ENCODE peak calls at places on chromosomes 1 and 21, in six cellular contexts. F is heart right ventricle; P is lower lobe of right lung; E is GM23338; T is effector memory CD4-positive, alpha-beta T cell; R is thyroid gland. U is an unnamed sample.

GRCh38 chr1:3775498-3776230 is 3.1 kb downstream of the SMIM1 start:
- DNase-seq in F (peak), P (peak), E (peak), T (peak), R (peak), U (no peak)

GRCh38 chr1:2413495-2414296 is 1.3 kb upstream of the PEX10 start:
- DNase-seq in F (peak), P (no peak), E (peak), T (no peak), R (peak), U (no peak)

GRCh38 chr1:204941415-204942338 is 71.0 kb downstream of the NFASC start:
- DNase-seq in F (peak), P (peak), E (peak), T (no peak), R (peak), U (no peak)

GRCh38 chr1:51414811-51415210 is 84.4 kb upstream of the TTC39A start:
- DNase-seq in F (no peak), P (no peak), E (no peak), T (no peak), R (no peak), U (no peak)

GRCh38 chr1:24705260-24706073 is 39.8 kb upstream of the CLIC4 start:
- DNase-seq in F (peak), P (peak), E (peak), T (no peak), R (peak), U (no peak)

GRCh38 chr1:11180342-11180744 is 8.8 kb upstream of the ANGPTL7 start:
- DNase-seq in F (no peak), P (no peak), E (no peak), T (no peak), R (no peak), U (no peak)

GRCh38 chr21:20016431-20017005 is 981.7 kb upstream of the NCAM2 start:
- DNase-seq in F (no peak), P (no peak), E (peak), T (no peak), R (no peak), U (no peak)

GRCh38 chr21:41667136-41667535 is 99.7 kb downstream of the RIPK4 start:
- DNase-seq in F (no peak), P (no peak), E (no peak), T (no peak), R (no peak), U (no peak)

GRCh38 chr1:213277036-213277435 is 226.0 kb downstream of the RPS6KC1 start:
- DNase-seq in F (no peak), P (no peak), E (no peak), T (no peak), R (no peak), U (no peak)

GRCh38 chr1:12094180-12094579 is 31.1 kb downstream of the TNFRSF8 start:
- DNase-seq in F (no peak), P (no peak), E (no peak), T (no peak), R (no peak), U (no peak)

GRCh38 chr1:50605186-50605875 is 182.1 kb upstream of the DMRTA2 start:
- DNase-seq in F (no peak), P (no peak), E (peak), T (no peak), R (no peak), U (no peak)

GRCh38 chr1:7174980-7175379 is 389.7 kb downstream of the CAMTA1 start:
- DNase-seq in F (no peak), P (no peak), E (no peak), T (no peak), R (no peak), U (no peak)

GRCh38 chr1:236063551-236063918 is 1.4 kb downstream of the NID1 start:
- DNase-seq in F (no peak), P (no peak), E (no peak), T (no peak), R (no peak), U (no peak)

GRCh38 chr21:37365657-37366487 is 701 bp upstream of the DYRK1A start:
- DNase-seq in F (peak), P (peak), E (peak), T (peak), R (peak), U (no peak)

GRCh38 chr1:177927021-177927596 is 42.7 kb downstream of the SEC16B start:
- DNase-seq in F (no peak), P (no peak), E (no peak), T (no peak), R (no peak), U (no peak)

GRCh38 chr1:233569636-233570035 is 44.3 kb upstream of the KCNK1 start:
- DNase-seq in F (no peak), P (no peak), E (no peak), T (no peak), R (no peak), U (no peak)

GRCh38 chr21:38460171-38460742 is 38.0 kb downstream of the ERG start:
- DNase-seq in F (no peak), P (no peak), E (no peak), T (no peak), R (no peak), U (no peak)

GRCh38 chr1:202706851-202707250 is 3.4 kb downstream of the SYT2 start:
- DNase-seq in F (no peak), P (no peak), E (no peak), T (no peak), R (no peak), U (no peak)

GRCh38 chr21:18954415-18954972 is 550.9 kb upstream of the TMPRSS15 start:
- DNase-seq in F (no peak), P (no peak), E (no peak), T (no peak), R (no peak), U (no peak)

GRCh38 chr21:36646645-36647044 is 52.3 kb upstream of the SIM2 start:
- DNase-seq in F (no peak), P (no peak), E (no peak), T (no peak), R (no peak), U (no peak)

GRCh38 chr21:46181436-46181835 is 2.8 kb downstream of the SPATC1L start:
- DNase-seq in F (peak), P (no peak), E (no peak), T (no peak), R (no peak), U (no peak)

GRCh38 chr1:117656202-117656641 is 50.4 kb downstream of the TENT5C start:
- DNase-seq in F (no peak), P (no peak), E (no peak), T (peak), R (peak), U (no peak)

GRCh38 chr1:75768021-75768420 is 18.0 kb upstream of the RABGGTB start:
- DNase-seq in F (no peak), P (no peak), E (peak), T (no peak), R (no peak), U (no peak)

GRCh38 chr1:55812281-55812680 is 597.1 kb upstream of the USP24 start:
- DNase-seq in F (no peak), P (no peak), E (no peak), T (no peak), R (no peak), U (no peak)

GRCh38 chr21:25313891-25314646 is 293.2 kb downstream of the MRPL39 start:
- DNase-seq in F (no peak), P (no peak), E (no peak), T (no peak), R (no peak), U (no peak)

GRCh38 chr21:24045775-24046215 is 1561.5 kb downstream of the MRPL39 start:
- DNase-seq in F (peak), P (peak), E (peak), T (no peak), R (peak), U (peak)

GRCh38 chr1:66367369-66367768 is 166.6 kb upstream of the SGIP1 start:
- DNase-seq in F (no peak), P (no peak), E (no peak), T (no peak), R (no peak), U (no peak)

GRCh38 chr1:160149706-160150105 is 1.7 kb upstream of the ATP1A4 start:
- DNase-seq in F (no peak), P (no peak), E (no peak), T (no peak), R (no peak), U (no peak)

GRCh38 chr1:54955359-54955758 is 25.1 kb upstream of the TMEM61 start:
- DNase-seq in F (no peak), P (no peak), E (no peak), T (no peak), R (no peak), U (no peak)

GRCh38 chr1:226403522-226404034 is 4.3 kb downstream of the PARP1 start:
- DNase-seq in F (no peak), P (no peak), E (peak), T (no peak), R (no peak), U (no peak)

GRCh38 chr21:17472167-17472566 is 40.7 kb upstream of the CXADR start:
- DNase-seq in F (no peak), P (no peak), E (no peak), T (no peak), R (no peak), U (no peak)

GRCh38 chr1:33055210-33055991 is 18.7 kb upstream of the AK2 start:
- DNase-seq in F (peak), P (peak), E (peak), T (no peak), R (peak), U (peak)

GRCh38 chr1:165717918-165718515 is 19.7 kb upstream of the ALDH9A1 start:
- DNase-seq in F (no peak), P (no peak), E (peak), T (no peak), R (peak), U (no peak)

GRCh38 chr1:234926574-234927311 is 201.9 kb downstream of the TOMM20 start:
- DNase-seq in F (no peak), P (no peak), E (no peak), T (no peak), R (peak), U (no peak)

GRCh38 chr1:219090618-219091017 is 83.1 kb upstream of the LYPLAL1 start:
- DNase-seq in F (no peak), P (no peak), E (no peak), T (no peak), R (no peak), U (no peak)

GRCh38 chr1:17563494-17564281 is 24.2 kb downstream of the ARHGEF10L start:
- DNase-seq in F (peak), P (no peak), E (no peak), T (no peak), R (peak), U (peak)

GRCh38 chr21:10425856-10426255 is 95.5 kb upstream of the TPTE start:
- DNase-seq in F (no peak), P (no peak), E (no peak), T (no peak), R (no peak), U (no peak)

GRCh38 chr1:221100196-221100950 is 221.1 kb downstream of the HLX start:
- DNase-seq in F (no peak), P (no peak), E (no peak), T (no peak), R (no peak), U (no peak)

GRCh38 chr1:67897270-67897949 is 64.1 kb upstream of the GNG12 start:
- DNase-seq in F (no peak), P (no peak), E (no peak), T (no peak), R (no peak), U (no peak)
- H3K27ac ChIP-seq in F (no peak), P (no peak), E (no peak), T (no peak), R (no peak), U (no peak)

GRCh38 chr1:56910441-56910985 is 55.3 kb downstream of the C8B start:
- DNase-seq in F (no peak), P (no peak), E (no peak), T (no peak), R (no peak), U (no peak)

GRCh38 chr1:56912325-56912724 is 53.5 kb downstream of the C8B start:
- DNase-seq in F (no peak), P (no peak), E (no peak), T (no peak), R (no peak), U (no peak)

GRCh38 chr1:56908619-56909340 is 54.2 kb downstream of the C8A start:
- DNase-seq in F (no peak), P (no peak), E (no peak), T (no peak), R (no peak), U (no peak)

GRCh38 chr1:56911098-56911497 is 54.7 kb downstream of the C8B start:
- DNase-seq in F (no peak), P (no peak), E (no peak), T (no peak), R (no peak), U (no peak)

GRCh38 chr1:56911539-56911938 is 54.3 kb downstream of the C8B start:
- DNase-seq in F (no peak), P (no peak), E (no peak), T (no peak), R (no peak), U (no peak)
- H3K27ac ChIP-seq in F (no peak), P (no peak), E (no peak), T (no peak), R (no peak), U (no peak)

DNA sequence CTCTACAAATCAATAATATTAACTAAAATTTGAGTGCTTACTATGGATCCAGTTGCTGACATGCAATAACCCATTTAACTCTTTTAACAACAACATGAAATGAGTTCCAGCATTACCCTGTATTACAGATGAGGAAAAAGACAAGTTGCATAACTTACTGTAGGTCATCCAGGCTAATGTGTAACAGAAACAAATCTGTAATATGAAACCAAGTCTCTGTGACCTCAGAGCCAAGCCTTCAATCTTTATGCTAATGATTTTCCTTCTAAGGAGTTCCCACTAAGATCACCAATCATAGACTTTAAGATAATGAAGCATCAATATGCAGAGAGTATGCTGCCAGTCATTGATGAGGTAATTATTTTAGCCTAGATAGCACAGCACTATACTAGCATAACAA is 35.6 kb upstream of the RNPC3 start:
- DNase-seq in F (no peak), P (no peak), E (peak), T (no peak), R (no peak), U (no peak)
- H3K27ac ChIP-seq in F (no peak), P (no peak), E (no peak), T (no peak), R (no peak), U (no peak)

DNA sequence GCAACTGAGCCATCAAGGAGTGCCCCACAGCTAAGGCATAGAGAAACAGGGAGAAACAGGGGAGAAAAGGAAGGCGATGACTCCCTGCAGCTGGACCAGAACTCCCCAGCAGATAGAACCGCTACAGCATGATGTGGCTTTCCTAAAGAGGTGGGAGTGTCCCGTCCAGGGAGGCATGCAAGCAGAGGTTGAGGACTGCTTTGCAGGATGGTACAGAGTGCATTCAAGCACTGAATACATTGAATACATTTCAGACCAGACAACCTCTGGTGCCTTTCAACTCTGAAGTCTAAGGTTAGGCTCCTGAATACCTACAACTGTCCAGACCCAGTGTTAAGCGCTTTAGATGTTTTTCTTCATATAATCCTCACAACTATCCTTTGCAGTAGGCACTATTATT is 13.3 kb downstream of the DLGAP3 start:
- DNase-seq in F (no peak), P (no peak), E (no peak), T (no peak), R (no peak), U (no peak)
- H3K27ac ChIP-seq in F (no peak), P (no peak), E (no peak), T (no peak), R (no peak), U (no peak)

GRCh38 chr1:240086726-240087125 is 5.0 kb upstream of the FMN2 start:
- DNase-seq in F (no peak), P (no peak), E (no peak), T (no peak), R (no peak), U (no peak)
- H3K27ac ChIP-seq in F (no peak), P (no peak), E (no peak), T (no peak), R (no peak), U (no peak)

DNA sequence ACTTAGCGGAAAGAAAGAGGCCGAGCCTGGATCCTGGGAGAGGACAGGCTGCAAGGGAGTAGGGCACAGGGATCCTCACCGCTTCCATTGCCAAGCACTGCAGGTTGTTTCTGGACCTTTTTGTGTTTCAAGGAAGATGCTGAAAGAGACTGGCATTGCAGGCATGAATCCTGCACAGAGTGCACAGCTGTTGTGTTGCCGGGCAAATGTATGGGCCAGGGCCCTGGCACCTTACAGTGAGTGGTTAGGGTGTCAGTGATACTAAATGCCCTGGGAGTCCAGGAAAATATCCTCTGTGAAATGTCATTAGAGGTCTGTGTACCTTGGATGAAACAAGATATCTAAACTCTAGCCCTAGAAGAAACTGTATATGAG is 145.5 kb upstream of the FGGY start:
- DNase-seq in F (no peak), P (no peak), E (no peak), T (no peak), R (no peak), U (no peak)
- H3K27ac ChIP-seq in F (peak), P (peak), E (no peak), T (no peak), R (peak), U (peak)

DNA sequence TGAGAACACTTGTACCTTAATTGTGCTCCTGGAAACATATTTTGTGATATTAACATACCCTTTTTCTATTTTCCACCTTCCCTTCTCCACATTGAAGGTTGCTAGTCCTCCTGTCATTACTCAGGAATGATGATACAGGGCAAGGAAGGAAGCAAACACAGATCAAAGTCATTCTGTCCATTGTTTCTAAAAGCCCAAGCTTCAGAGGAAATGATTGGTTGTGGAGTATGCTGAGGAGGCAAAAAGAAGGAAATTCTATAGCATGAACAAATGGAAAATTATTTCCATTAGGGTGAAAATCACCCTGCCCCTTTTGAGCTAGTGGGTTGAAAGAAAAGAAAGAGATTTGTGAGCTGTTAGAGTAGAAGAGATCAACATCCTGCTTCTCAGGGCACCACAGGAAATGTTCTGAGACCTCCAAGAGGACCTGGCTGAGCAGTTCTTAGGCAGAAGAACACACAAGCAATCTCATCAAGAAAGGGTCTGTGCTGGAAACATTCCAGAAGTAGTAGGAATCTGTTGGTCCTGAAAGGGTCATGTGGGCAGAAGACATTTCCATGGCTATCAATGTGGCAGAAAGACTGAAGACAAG is 29.0 kb upstream of the PRRX1 start:
- DNase-seq in F (no peak), P (no peak), E (no peak), T (no peak), R (no peak), U (no peak)
- H3K27ac ChIP-seq in F (no peak), P (no peak), E (no peak), T (no peak), R (no peak), U (no peak)

U was measured in thoracic aorta.